ENCODE peak calls at places on chromosomes 1 and 21, in nine cellular contexts. U is OCI-LY7, X is epithelial cell of esophagus, Y is brain microvascular endothelial cell, C is uterus, O is HFF-Myc, W is left lung, R is neural progenitor cell, I is pancreas. S is an unnamed sample.

GRCh38 chr1:46026531-46026930 is 105.9 kb downstream of the PIK3R3 start:
- DNase-seq in U (no peak), Y (no peak), R (no peak), C (no peak), I (no peak), O (no peak), X (no peak), W (no peak), S (no peak)

GRCh38 chr1:177944673-177945014 is 25.2 kb downstream of the SEC16B start:
- DNase-seq in X (no peak), U (no peak), R (no peak), W (no peak), O (no peak), I (no peak), Y (no peak), C (peak; percentile 80), S (no peak)

GRCh38 chr1:51564124-51564523 is 45.1 kb upstream of the EPS15 start:
- DNase-seq in R (no peak), U (no peak), I (no peak), Y (peak; percentile 51), C (no peak), W (no peak), X (peak; percentile 69), O (no peak), S (peak; percentile 60)

GRCh38 chr1:108856994-108857393 is at the start of gene AKNAD1:
- DNase-seq in W (no peak), Y (no peak), U (no peak), C (no peak), I (no peak), O (no peak), X (no peak), R (no peak), S (no peak)

GRCh38 chr21:38824124-38824822 is 18.5 kb downstream of the ETS2 start:
- DNase-seq in Y (no peak), R (no peak), I (no peak), W (no peak), C (no peak), O (peak; percentile 72), X (no peak), U (no peak), S (no peak)

GRCh38 chr1:31750858-31751638 is 13.1 kb downstream of the ADGRB2 start:
- DNase-seq in I (no peak), Y (peak; percentile 44), W (no peak), O (no peak), U (peak; percentile 57), R (no peak), X (peak; percentile 14), C (no peak), S (no peak)

GRCh38 chr1:60886793-60887331 is 195.5 kb upstream of the NFIA start:
- DNase-seq in I (no peak), O (no peak), W (no peak), C (no peak), R (peak; percentile 69), Y (no peak), X (no peak), U (no peak), S (no peak)

GRCh38 chr21:15514073-15514946 is 215.5 kb upstream of the USP25 start:
- DNase-seq in I (no peak), Y (no peak), U (peak; percentile 84), W (no peak), O (no peak), R (no peak), C (no peak), X (no peak), S (peak; percentile 56)

GRCh38 chr1:214146523-214146922 is 134.4 kb upstream of the SMYD2 start:
- DNase-seq in X (peak; percentile 73), Y (no peak), O (no peak), W (no peak), I (no peak), C (no peak), U (no peak), R (no peak), S (no peak)

GRCh38 chr1:9291914-9292360 is 757 bp upstream of the SPSB1 start:
- DNase-seq in I (peak; percentile 66), U (no peak), Y (peak; percentile 72), W (no peak), C (peak; percentile 64), O (no peak), R (peak; percentile 71), X (peak; percentile 72), S (no peak)

GRCh38 chr1:201164645-201165044 is 10.4 kb upstream of the TMEM9 start:
- DNase-seq in I (no peak), X (no peak), O (no peak), C (no peak), R (no peak), W (no peak), Y (no peak), U (no peak), S (no peak)

GRCh38 chr1:26784023-26784871 is 3.5 kb upstream of the PIGV start:
- DNase-seq in R (peak; percentile 26), W (peak; percentile 64), X (peak; percentile 40), C (peak; percentile 46), O (no peak), U (no peak), I (peak; percentile 86), Y (peak; percentile 76), S (no peak)

GRCh38 chr1:115672224-115673009 is 30.6 kb downstream of the VANGL1 start:
- DNase-seq in C (no peak), R (no peak), U (no peak), O (no peak), I (no peak), X (no peak), Y (no peak), W (no peak), S (no peak)

GRCh38 chr1:218668151-218668550 is 323.0 kb downstream of the TGFB2 start:
- DNase-seq in Y (no peak), X (no peak), I (no peak), O (no peak), W (no peak), C (no peak), U (no peak), R (no peak), S (no peak)

DNA sequence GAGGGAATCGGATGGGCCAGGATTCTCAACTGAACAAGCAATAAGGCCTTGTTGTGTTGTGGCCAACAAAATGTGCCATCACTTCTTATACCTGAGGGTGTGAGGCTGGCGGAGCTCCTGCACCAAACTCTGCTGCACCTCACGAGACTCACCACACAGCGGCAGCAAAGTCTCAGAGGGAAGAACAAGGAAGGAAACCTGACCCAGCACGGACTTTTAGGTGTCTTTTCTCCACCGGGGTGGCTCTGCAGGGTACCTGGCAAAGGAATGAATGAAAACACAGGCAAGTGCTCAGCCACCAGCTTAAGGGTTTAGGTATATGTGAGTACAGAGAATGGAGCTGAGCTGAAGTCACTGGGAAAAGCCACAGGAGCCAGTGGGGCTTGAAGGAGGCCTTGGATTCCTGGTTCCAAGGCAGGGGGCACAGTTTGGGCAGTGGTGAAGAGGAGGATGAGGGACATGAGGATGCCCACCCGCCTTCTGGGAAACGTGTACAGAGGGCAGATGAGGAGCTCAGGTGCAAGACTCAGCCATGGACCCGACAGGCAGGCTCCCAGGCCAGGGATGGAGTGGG is 31.1 kb upstream of the HSD3B1 start:
- DNase-seq in X (peak; percentile 76), I (peak; percentile 87), Y (peak; percentile 38), U (peak; percentile 48), R (peak; percentile 77), O (no peak), C (no peak), W (peak; percentile 43), S (peak; percentile 59)
- TF ChIP-seq CTCF in X (peak; percentile 95), I (peak; percentile 70), Y (peak; percentile 81), U (peak; percentile 78), R (peak; percentile 74), O (peak; percentile 72), C (no peak), W (peak; percentile 55), S (peak; percentile 78)

GRCh38 chr1:237237721-237238120 is 195.7 kb downstream of the RYR2 start:
- DNase-seq in U (no peak), C (no peak), Y (no peak), R (no peak), I (no peak), X (no peak), W (no peak), O (no peak), S (no peak)
- TF ChIP-seq CTCF in U (no peak), C (no peak), Y (no peak), R (no peak), I (no peak), X (no peak), W (no peak), O (no peak), S (no peak)

GRCh38 chr1:85030536-85030935 is 17.8 kb downstream of the MCOLN3 start:
- DNase-seq in O (no peak), I (no peak), Y (no peak), C (no peak), X (no peak), W (no peak), R (no peak), U (no peak), S (no peak)

GRCh38 chr1:85022700-85023099 is 25.6 kb downstream of the MCOLN3 start:
- DNase-seq in O (no peak), I (no peak), U (no peak), C (no peak), R (no peak), W (no peak), Y (no peak), X (no peak), S (no peak)

GRCh38 chr1:85025940-85026339 is 22.4 kb downstream of the MCOLN3 start:
- DNase-seq in O (no peak), I (no peak), C (no peak), R (no peak), U (no peak), Y (no peak), X (no peak), W (no peak), S (no peak)

GRCh38 chr1:85024736-85025135 is 23.6 kb downstream of the MCOLN3 start:
- DNase-seq in C (no peak), W (no peak), X (no peak), O (no peak), I (no peak), U (no peak), Y (no peak), R (no peak), S (no peak)

DNA sequence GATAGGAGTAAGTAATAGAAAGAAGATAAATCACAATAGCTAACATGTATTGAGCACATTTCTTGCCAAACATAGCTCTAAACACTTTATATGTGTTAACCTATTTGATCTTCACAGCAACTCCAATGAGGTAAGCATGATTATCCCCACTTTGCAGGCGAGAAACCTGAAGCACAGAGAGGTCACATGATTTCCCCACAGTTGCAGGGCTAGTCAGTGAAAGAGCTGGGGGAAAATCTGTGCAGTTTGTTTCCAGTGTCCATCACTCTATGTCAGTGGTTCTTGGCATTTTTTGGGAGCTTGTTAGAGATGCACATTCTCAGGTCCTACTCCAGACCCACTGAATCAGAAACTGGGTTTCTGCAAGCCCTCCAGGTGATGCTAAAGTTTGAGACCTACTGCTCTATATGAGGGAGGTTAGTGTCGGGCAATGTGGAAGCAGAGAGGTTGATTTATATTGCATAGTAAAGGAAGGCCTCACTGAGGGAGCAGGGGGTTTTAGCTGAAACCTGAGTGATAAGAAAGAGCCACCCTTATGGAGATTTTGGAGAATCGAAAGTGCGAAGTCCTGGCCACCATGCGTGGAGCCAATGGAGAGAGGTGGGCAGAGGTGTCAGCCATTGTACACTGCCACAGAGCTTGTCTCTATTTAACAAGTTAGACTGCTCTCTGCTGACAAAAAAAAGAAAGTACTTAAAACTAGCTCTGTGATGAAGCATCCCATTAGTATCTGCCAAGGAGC is 20.9 kb downstream of the MCOLN3 start:
- DNase-seq in R (peak; percentile 26), X (peak; percentile 14), O (peak; percentile 6), I (no peak), W (no peak), Y (no peak), C (no peak), U (peak; percentile 58), S (peak; percentile 38)
- TF ChIP-seq CTCF in R (peak; percentile 27), X (no peak), O (no peak), I (no peak), W (no peak), Y (no peak), C (no peak), U (peak; percentile 70), S (no peak)

GRCh38 chr1:113073457-113073950 is 506 bp downstream of the LRIG2 start:
- DNase-seq in X (peak; percentile 57), W (peak; percentile 56), Y (peak; percentile 51), R (peak; percentile 89), U (no peak), I (no peak), C (no peak), O (peak; percentile 3), S (no peak)
- TF ChIP-seq CTCF in X (peak; percentile 48), W (peak; percentile 12), Y (peak; percentile 74), R (peak; percentile 61), U (peak; percentile 59), I (no peak), C (peak; percentile 35), O (peak; percentile 37), S (peak; percentile 67)

S was measured in GM20000.